ENCODE peak calls at places on chromosome 14, in four cellular contexts. U is endothelial cell, M is ureter, V is kidney. L is an unnamed sample.

GRCh38 chr14:48247972-48248371 is 572.6 kb upstream of the MDGA2 start:
- DNase-seq in U (no peak), M (no peak), V (no peak), L (no peak)

GRCh38 chr14:44162197-44162596 is 344.9 kb downstream of the FSCB start:
- DNase-seq in U (no peak), M (no peak), V (no peak), L (no peak)

GRCh38 chr14:54570651-54571415 is 3.9 kb downstream of the SAMD4A start:
- DNase-seq in U (no peak), M (no peak), V (no peak), L (no peak)

GRCh38 chr14:62364161-62364560 is 601.9 kb downstream of the SNAPC1 start:
- DNase-seq in U (no peak), M (no peak), V (no peak), L (no peak)

GRCh38 chr14:68018598-68018997 is 199.0 kb downstream of the RAD51B start:
- DNase-seq in U (no peak), M (no peak), V (no peak), L (no peak)

GRCh38 chr14:88825078-88825458 is 617 bp downstream of the TTC8 start:
- DNase-seq in U (no peak), M (no peak), V (no peak), L (no peak)

GRCh38 chr14:103206023-103206481 is 82.8 kb downstream of the TNFAIP2 start:
- DNase-seq in U (no peak), M (no peak), V (peak), L (peak)

GRCh38 chr14:93044601-93045000 is 71.1 kb downstream of the ITPK1 start:
- DNase-seq in U (no peak), M (no peak), V (no peak), L (no peak)

GRCh38 chr14:75141967-75142366 is 15.1 kb upstream of the NEK9 start:
- DNase-seq in U (peak), M (no peak), V (no peak), L (no peak)

GRCh38 chr14:20662968-20663731 is 21.2 kb upstream of the RNASE4 start:
- DNase-seq in U (peak), M (peak), V (peak), L (no peak)

GRCh38 chr14:90388982-90389381 is 7.8 kb upstream of the CALM1 start:
- DNase-seq in U (no peak), M (no peak), V (no peak), L (no peak)

GRCh38 chr14:39107624-39108023 is 4.6 kb upstream of the SEC23A start:
- DNase-seq in U (no peak), M (no peak), V (no peak), L (no peak)

GRCh38 chr14:39505812-39506211 is 73.6 kb upstream of the FBXO33 start:
- DNase-seq in U (no peak), M (no peak), V (no peak), L (no peak)

GRCh38 chr14:74239848-74240793 is 872 bp downstream of the VSX2 start:
- DNase-seq in U (no peak), M (no peak), V (no peak), L (no peak)

GRCh38 chr14:94386085-94387031 is 2.0 kb downstream of the SERPINA1 start:
- DNase-seq in U (no peak), M (no peak), V (no peak), L (no peak)

GRCh38 chr14:83300454-83301064 is 1766.9 kb upstream of the SEL1L start:
- DNase-seq in U (no peak), M (no peak), V (no peak), L (no peak)

GRCh38 chr14:65776193-65776592 is 363.7 kb downstream of the FUT8 start:
- DNase-seq in U (no peak), M (no peak), V (no peak), L (no peak)

GRCh38 chr14:65191716-65192115 is 89.4 kb upstream of the MAX start:
- DNase-seq in U (no peak), M (no peak), V (no peak), L (no peak)

GRCh38 chr14:53306926-53307325 is 153.8 kb upstream of the DDHD1 start:
- DNase-seq in U (no peak), M (no peak), V (no peak), L (no peak)

GRCh38 chr14:88849717-88850116 is 25.3 kb downstream of the TTC8 start:
- DNase-seq in U (no peak), M (no peak), V (no peak), L (no peak)

GRCh38 chr14:61187642-61187905 is 93.6 kb downstream of the TMEM30B start:
- DNase-seq in U (no peak), M (no peak), V (no peak), L (no peak)

GRCh38 chr14:99393059-99393655 is 87.5 kb downstream of the SETD3 start:
- DNase-seq in U (peak), M (no peak), V (no peak), L (no peak)

GRCh38 chr14:100900837-100901390 is 2.6 kb downstream of the RTL1 start:
- DNase-seq in U (peak), M (no peak), V (no peak), L (no peak)

GRCh38 chr14:95309261-95310051 is 10.3 kb downstream of the CLMN start:
- DNase-seq in U (no peak), M (no peak), V (peak), L (peak)

GRCh38 chr14:59627011-59627520 is 50.5 kb upstream of the CCDC175 start:
- DNase-seq in U (no peak), M (no peak), V (no peak), L (no peak)

GRCh38 chr14:104151028-104151385 is 12.6 kb downstream of the KIF26A start:
- DNase-seq in U (no peak), M (no peak), V (no peak), L (no peak)

GRCh38 chr14:105075364-105076295 is 10.4 kb upstream of the GPR132 start:
- DNase-seq in U (no peak), M (no peak), V (peak), L (peak)

L was measured in posterior vena cava.